ENCODE peak calls at places on chromosomes 7 and 10, in eight cellular contexts. A is HCT116, D is uterus, N is right lobe of liver, M is right atrium auricular region, B is aorta, K is IMR-90, F is thoracic aorta. T is an unnamed sample. For H3K4me1, the result is how much of the 10 kb centered on the place peaks cover.

GRCh38 chr10:73414230-73414981 is 548 bp upstream of the ANXA7 start:
- DNase-seq in N (no peak), B (no peak), F (no peak), A (no peak), M (no peak), K (no peak), D (no peak), T (peak)

GRCh38 chr7:127393370-127394058 is 1.0 kb upstream of the ZNF800 start:
- DNase-seq in K (no peak), B (peak), N (no peak), F (no peak), A (no peak), D (peak), M (peak), T (peak)

GRCh38 chr10:118800920-118801319 is 46.1 kb upstream of the CACUL1 start:
- DNase-seq in A (no peak), F (no peak), B (no peak), K (no peak), N (peak), M (no peak), D (no peak), T (peak)

GRCh38 chr7:816751-817671 is 15.3 kb upstream of the SUN1 start:
- DNase-seq in K (no peak), M (no peak), N (no peak), D (no peak), A (no peak), F (no peak), B (peak), T (peak)

GRCh38 chr7:102318482-102318971 is 31.9 kb downstream of the SH2B2 start:
- DNase-seq in K (peak), B (peak), F (no peak), A (peak), D (no peak), M (no peak), N (no peak), T (peak)

GRCh38 chr7:103573479-103574058 is 127.6 kb upstream of the SLC26A5 start:
- DNase-seq in B (no peak), M (no peak), F (no peak), A (peak), D (no peak), N (no peak), K (peak), T (no peak)

GRCh38 chr7:143494622-143495021 is 16.9 kb downstream of the TAS2R41 start:
- DNase-seq in N (no peak), D (no peak), M (no peak), F (no peak), A (no peak), B (no peak), K (peak), T (no peak)

GRCh38 chr7:87628780-87629569 is 777 bp downstream of the RUNDC3B start:
- DNase-seq in K (no peak), M (no peak), A (peak), B (peak), N (peak), F (no peak), D (peak), T (peak)

GRCh38 chr7:116122972-116123595 is 87.3 kb upstream of the TES start:
- DNase-seq in F (no peak), D (no peak), M (no peak), A (peak), B (no peak), K (peak), N (no peak), T (peak)

GRCh38 chr10:117450940-117451339 is 75.7 kb upstream of the PDZD8 start:
- DNase-seq in B (no peak), M (no peak), D (peak), N (no peak), F (no peak), K (no peak), A (no peak), T (no peak)

GRCh38 chr7:74032191-74032490 is 4.2 kb downstream of the ELN start:
- DNase-seq in M (no peak), D (peak), F (no peak), A (no peak), N (no peak), K (peak), B (peak), T (peak)

GRCh38 chr7:80249619-80250305 is 115.1 kb downstream of the GNAI1 start:
- DNase-seq in N (no peak), M (no peak), K (peak), B (no peak), D (no peak), A (no peak), F (no peak), T (no peak)

GRCh38 chr10:123485577-123485976 is 180.6 kb upstream of the GPR26 start:
- DNase-seq in D (no peak), N (no peak), K (no peak), B (no peak), A (no peak), M (no peak), F (no peak), T (no peak)

GRCh38 chr10:13414855-13415254 is 66.8 kb upstream of the SEPHS1 start:
- DNase-seq in F (no peak), B (no peak), K (no peak), D (no peak), N (no peak), A (peak), M (no peak), T (peak)

GRCh38 chr7:112481833-112482669 is 1.3 kb downstream of the LSMEM1 start:
- DNase-seq in A (peak), B (no peak), D (peak), K (peak), M (no peak), F (peak), N (no peak), T (peak)

GRCh38 chr7:101163281-101164070 is 1.9 kb downstream of the VGF start:
- DNase-seq in K (no peak), F (no peak), B (no peak), A (peak), D (no peak), M (no peak), N (no peak), T (peak)

GRCh38 chr10:97028126-97028831 is 157.5 kb downstream of the SLIT1 start:
- DNase-seq in N (no peak), F (no peak), K (peak), B (no peak), M (no peak), A (no peak), D (no peak), T (peak)

GRCh38 chr10:84838851-84839250 is 510.5 kb downstream of the CCSER2 start:
- DNase-seq in F (no peak), N (no peak), B (no peak), D (no peak), K (no peak), A (no peak), M (no peak), T (no peak)

GRCh38 chr10:3774814-3775670 is 10.0 kb downstream of the KLF6 start:
- DNase-seq in K (peak), A (peak), M (no peak), F (peak), N (no peak), B (peak), D (peak), T (peak)

GRCh38 chr10:27157150-27157549 is 2.0 kb downstream of the MASTL start:
- DNase-seq in F (no peak), D (no peak), N (no peak), A (no peak), M (no peak), K (no peak), B (no peak), T (peak)
- H3K4me3 ChIP-seq in F (no peak), D (no peak), N (no peak), A (peak), M (no peak), K (no peak), B (no peak), T (no peak)

GRCh38 chr10:105989995-105990394 is 1174.5 kb downstream of the SORCS1 start:
- DNase-seq in K (no peak), A (no peak), D (no peak), N (no peak), F (no peak), M (no peak), B (no peak), T (peak)

GRCh38 chr10:105992928-105993327 is 1171.6 kb downstream of the SORCS1 start:
- DNase-seq in B (no peak), N (no peak), F (no peak), K (no peak), M (no peak), D (no peak), A (no peak), T (no peak)

GRCh38 chr10:105990529-105990928 is 1174.0 kb downstream of the SORCS1 start:
- DNase-seq in M (no peak), B (no peak), F (no peak), D (no peak), N (peak), K (no peak), A (no peak), T (no peak)

GRCh38 chr10:105993609-105994008 is 1170.9 kb downstream of the SORCS1 start:
- DNase-seq in B (no peak), A (no peak), N (no peak), K (no peak), F (no peak), M (no peak), D (no peak), T (no peak)
- H3K27ac ChIP-seq in B (no peak), A (no peak), N (peak), K (no peak), F (no peak), M (no peak), D (no peak), T (no peak)

DNA sequence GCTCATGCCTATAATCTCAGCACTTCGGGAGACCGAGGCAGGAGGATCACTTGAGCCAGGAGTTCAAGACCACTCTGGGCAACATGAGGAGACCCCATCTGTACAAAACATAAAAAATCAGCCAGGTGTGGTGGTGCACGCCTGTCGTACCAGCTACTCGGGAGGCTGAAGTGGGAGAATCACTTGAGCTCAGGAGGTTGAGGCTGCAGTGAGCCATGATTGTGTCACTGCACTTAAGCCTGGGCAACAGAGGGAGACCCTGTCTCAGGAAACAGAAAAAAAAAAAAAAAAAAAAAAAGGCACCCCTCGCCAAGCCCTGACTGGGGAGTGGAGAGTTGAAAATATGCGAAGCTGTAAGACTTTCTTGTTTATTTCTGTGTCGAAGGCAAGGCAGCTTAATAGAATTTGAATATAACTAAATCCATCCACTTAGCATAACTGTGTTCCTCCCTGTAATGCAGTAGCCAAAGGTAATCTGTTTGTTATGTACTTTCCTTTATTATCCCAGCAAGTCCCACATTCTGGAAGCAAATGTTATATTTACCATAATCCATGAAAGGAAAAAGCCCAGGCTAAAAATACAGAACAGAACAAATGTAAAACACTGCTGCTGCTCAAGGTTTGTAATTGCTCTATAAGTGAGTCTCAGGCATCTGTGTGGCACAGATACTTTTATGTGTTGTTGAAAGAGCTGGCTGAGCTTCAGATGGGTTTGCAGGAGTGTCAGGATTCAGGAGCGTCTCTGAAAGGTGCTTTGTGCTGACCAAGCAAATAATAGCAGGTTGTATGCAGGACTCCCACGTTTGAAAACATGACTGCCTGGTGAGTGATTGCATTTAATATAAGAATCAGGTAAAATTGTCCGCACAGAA is 127.2 kb downstream of the CELF2 start:
- DNase-seq in B (no peak), D (no peak), N (no peak), F (no peak), K (no peak), A (no peak), M (no peak), T (no peak)
- H3K4me1 ChIP-seq in B (under half), D (under half), N (under half), F (under half), K (under half), A (under half), M (half or more), T (under half)

DNA sequence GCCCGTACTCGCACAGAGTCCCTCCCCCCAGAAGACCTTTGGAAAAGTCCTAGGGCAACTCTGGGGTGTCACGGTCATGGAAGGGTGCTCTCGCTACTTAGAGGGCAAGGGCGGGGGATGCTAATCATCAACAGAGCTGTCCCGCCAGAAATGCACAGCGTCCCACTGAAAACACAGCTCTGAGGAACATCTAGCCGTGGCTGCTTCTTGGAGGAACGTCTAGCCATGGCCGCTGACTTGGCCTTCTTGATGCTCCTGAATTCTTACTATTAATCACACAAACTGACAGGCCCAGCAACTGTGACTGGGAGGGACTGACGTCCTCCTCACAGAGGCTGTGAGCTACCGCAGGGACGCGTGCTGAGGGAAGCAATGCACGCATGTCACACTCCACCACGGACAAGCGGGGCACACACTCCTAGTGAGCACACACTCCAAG is 1.7 kb downstream of the TUBGCP2 start:
- DNase-seq in D (no peak), N (no peak), B (no peak), A (no peak), F (no peak), K (no peak), M (no peak), T (no peak)
- H3K4me3 ChIP-seq in D (no peak), N (no peak), B (no peak), A (peak), F (no peak), K (no peak), M (no peak), T (no peak)

DNA sequence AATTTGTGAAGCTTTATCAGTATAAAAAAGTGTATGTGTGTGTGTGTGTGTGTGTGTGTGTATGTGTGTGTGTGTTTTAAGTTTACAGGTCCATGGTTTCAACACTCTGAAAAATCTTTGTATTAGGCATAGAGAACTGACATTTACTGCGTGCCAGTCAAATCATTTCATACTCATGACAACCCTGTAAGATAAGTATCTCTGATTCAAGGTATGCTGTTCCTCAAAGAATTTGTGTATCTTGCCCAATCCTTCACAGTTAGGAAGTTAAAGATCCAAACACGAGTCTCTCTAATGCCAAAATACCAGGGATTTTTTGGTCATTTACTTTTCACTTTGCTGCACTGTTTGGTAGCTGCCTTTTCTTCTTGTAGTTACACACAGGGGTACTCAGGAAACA is 1121.3 kb upstream of the AUTS2 start:
- DNase-seq in A (no peak), F (no peak), B (no peak), K (no peak), D (no peak), M (no peak), N (no peak), T (no peak)
- H3K27ac ChIP-seq in A (no peak), F (no peak), B (no peak), K (no peak), D (no peak), M (no peak), N (no peak), T (no peak)

GRCh38 chr7:105673367-105674188 is 92.3 kb upstream of the EFCAB10 start:
- DNase-seq in M (no peak), B (no peak), A (no peak), F (no peak), N (peak), D (no peak), K (no peak), T (no peak)
- H3K4me1 ChIP-seq in M (under half), B (under half), A (under half), F (under half), N (under half), D (under half), K (under half), T (under half)